ENCODE peak calls at places on chromosomes 5 and 9, in six cellular contexts. One of them, this sample, is unnamed.

GRCh38 chr9:87742813-87743428 is 17.0 kb downstream of the CTSL start:
- DNase-seq in pancreas: no peak
- DNase-seq in mesenchymal stem cell: no peak
- DNase-seq in mesendoderm: no peak
- DNase-seq in Peyer's patch: no peak
- DNase-seq in caudate nucleus: no peak
- DNase-seq in this sample: no peak

GRCh38 chr5:115309751-115310370 is 13.4 kb upstream of the CCDC112 start:
- DNase-seq in mesenchymal stem cell: peak
- DNase-seq in mesendoderm: peak
- DNase-seq in caudate nucleus: no peak
- DNase-seq in Peyer's patch: no peak
- DNase-seq in pancreas: no peak
- DNase-seq in this sample: no peak

GRCh38 chr5:164013077-164013670 is 507.8 kb downstream of the MAT2B start:
- DNase-seq in Peyer's patch: peak
- DNase-seq in mesendoderm: peak
- DNase-seq in pancreas: peak
- DNase-seq in caudate nucleus: no peak
- DNase-seq in mesenchymal stem cell: peak
- DNase-seq in this sample: peak

GRCh38 chr9:121807918-121808278 is 156.5 kb downstream of the DAB2IP start:
- DNase-seq in pancreas: no peak
- DNase-seq in Peyer's patch: no peak
- DNase-seq in mesenchymal stem cell: no peak
- DNase-seq in mesendoderm: no peak
- DNase-seq in caudate nucleus: no peak
- DNase-seq in this sample: no peak

GRCh38 chr9:121688681-121689080 is 37.2 kb downstream of the DAB2IP start:
- DNase-seq in mesendoderm: no peak
- DNase-seq in pancreas: no peak
- DNase-seq in mesenchymal stem cell: no peak
- DNase-seq in caudate nucleus: no peak
- DNase-seq in Peyer's patch: no peak
- DNase-seq in this sample: no peak

GRCh38 chr9:70392189-70392588 is 22.3 kb downstream of the KLF9 start:
- DNase-seq in caudate nucleus: no peak
- DNase-seq in mesenchymal stem cell: no peak
- DNase-seq in Peyer's patch: no peak
- DNase-seq in pancreas: no peak
- DNase-seq in mesendoderm: no peak
- DNase-seq in this sample: no peak

GRCh38 chr9:125255781-125256391 is 5.7 kb upstream of the GAPVD1 start:
- DNase-seq in mesendoderm: no peak
- DNase-seq in pancreas: no peak
- DNase-seq in caudate nucleus: no peak
- DNase-seq in mesenchymal stem cell: peak
- DNase-seq in Peyer's patch: no peak
- DNase-seq in this sample: no peak

GRCh38 chr5:177389368-177390169 is 5.3 kb downstream of the SLC34A1 start:
- DNase-seq in Peyer's patch: peak
- DNase-seq in mesenchymal stem cell: peak
- DNase-seq in mesendoderm: peak
- DNase-seq in caudate nucleus: no peak
- DNase-seq in pancreas: no peak
- DNase-seq in this sample: no peak

GRCh38 chr9:28260331-28260730 is 687.0 kb upstream of the C9orf72 start:
- DNase-seq in pancreas: no peak
- DNase-seq in mesenchymal stem cell: no peak
- DNase-seq in Peyer's patch: no peak
- DNase-seq in mesendoderm: peak
- DNase-seq in caudate nucleus: no peak
- DNase-seq in this sample: no peak

GRCh38 chr9:96040591-96041461 is 165.3 kb downstream of the ERCC6L2 start:
- DNase-seq in mesendoderm: no peak
- DNase-seq in caudate nucleus: no peak
- DNase-seq in Peyer's patch: no peak
- DNase-seq in pancreas: no peak
- DNase-seq in mesenchymal stem cell: peak
- DNase-seq in this sample: no peak

GRCh38 chr5:157217289-157218024 is 36.8 kb downstream of the ITK start:
- DNase-seq in caudate nucleus: peak
- DNase-seq in pancreas: no peak
- DNase-seq in mesendoderm: peak
- DNase-seq in Peyer's patch: no peak
- DNase-seq in mesenchymal stem cell: no peak
- DNase-seq in this sample: no peak

GRCh38 chr5:79416499-79416898 is 97.4 kb downstream of the HOMER1 start:
- DNase-seq in Peyer's patch: no peak
- DNase-seq in pancreas: no peak
- DNase-seq in mesenchymal stem cell: peak
- DNase-seq in mesendoderm: no peak
- DNase-seq in caudate nucleus: no peak
- DNase-seq in this sample: peak

GRCh38 chr5:10588779-10589447 is 25.0 kb downstream of the ANKRD33B start:
- DNase-seq in pancreas: no peak
- DNase-seq in mesendoderm: peak
- DNase-seq in mesenchymal stem cell: no peak
- DNase-seq in caudate nucleus: no peak
- DNase-seq in Peyer's patch: no peak
- DNase-seq in this sample: no peak

GRCh38 chr5:14254686-14255085 is 111.5 kb downstream of the TRIO start:
- DNase-seq in Peyer's patch: no peak
- DNase-seq in pancreas: no peak
- DNase-seq in mesendoderm: no peak
- DNase-seq in caudate nucleus: no peak
- DNase-seq in mesenchymal stem cell: no peak
- DNase-seq in this sample: no peak

GRCh38 chr9:123387686-123388085 is 31.7 kb downstream of the CRB2 start:
- DNase-seq in Peyer's patch: no peak
- DNase-seq in mesendoderm: no peak
- DNase-seq in caudate nucleus: no peak
- DNase-seq in mesenchymal stem cell: no peak
- DNase-seq in pancreas: no peak
- DNase-seq in this sample: no peak

GRCh38 chr9:86807577-86807976 is 139.7 kb downstream of the GAS1 start:
- DNase-seq in pancreas: no peak
- DNase-seq in caudate nucleus: peak
- DNase-seq in mesenchymal stem cell: no peak
- DNase-seq in Peyer's patch: no peak
- DNase-seq in mesendoderm: peak
- DNase-seq in this sample: no peak

GRCh38 chr5:139660916-139661814 is 13.0 kb downstream of the CXXC5 start:
- DNase-seq in pancreas: peak
- DNase-seq in mesendoderm: no peak
- DNase-seq in mesenchymal stem cell: peak
- DNase-seq in caudate nucleus: peak
- DNase-seq in Peyer's patch: peak
- DNase-seq in this sample: peak

GRCh38 chr9:115042781-115043509 is 75.0 kb downstream of the TNC start:
- DNase-seq in mesendoderm: no peak
- DNase-seq in caudate nucleus: no peak
- DNase-seq in pancreas: no peak
- DNase-seq in mesenchymal stem cell: no peak
- DNase-seq in Peyer's patch: no peak
- DNase-seq in this sample: no peak

GRCh38 chr9:32430720-32431119 is 46.3 kb downstream of the ACO1 start:
- DNase-seq in mesendoderm: no peak
- DNase-seq in pancreas: no peak
- DNase-seq in caudate nucleus: no peak
- DNase-seq in mesenchymal stem cell: peak
- DNase-seq in Peyer's patch: no peak
- DNase-seq in this sample: no peak

GRCh38 chr5:932628-933250 is 40.1 kb downstream of the TRIP13 start:
- DNase-seq in caudate nucleus: no peak
- DNase-seq in pancreas: no peak
- DNase-seq in mesenchymal stem cell: peak
- DNase-seq in mesendoderm: no peak
- DNase-seq in Peyer's patch: peak
- DNase-seq in this sample: no peak

GRCh38 chr5:110463116-110463515 is 263.4 kb downstream of the TMEM232 start:
- DNase-seq in mesendoderm: no peak
- DNase-seq in pancreas: no peak
- DNase-seq in mesenchymal stem cell: no peak
- DNase-seq in caudate nucleus: no peak
- DNase-seq in Peyer's patch: no peak
- DNase-seq in this sample: no peak

GRCh38 chr5:389197-389821 is 53.7 kb upstream of the EXOC3 start:
- DNase-seq in pancreas: no peak
- DNase-seq in mesendoderm: no peak
- DNase-seq in mesenchymal stem cell: no peak
- DNase-seq in Peyer's patch: no peak
- DNase-seq in caudate nucleus: no peak
- DNase-seq in this sample: no peak

GRCh38 chr5:151637676-151638075 is 46.5 kb upstream of the FAT2 start:
- DNase-seq in mesenchymal stem cell: no peak
- DNase-seq in Peyer's patch: no peak
- DNase-seq in caudate nucleus: no peak
- DNase-seq in pancreas: no peak
- DNase-seq in mesendoderm: peak
- DNase-seq in this sample: no peak

GRCh38 chr5:76701298-76701697 is 14.6 kb upstream of the F2R start:
- DNase-seq in caudate nucleus: no peak
- DNase-seq in mesenchymal stem cell: peak
- DNase-seq in Peyer's patch: no peak
- DNase-seq in mesendoderm: no peak
- DNase-seq in pancreas: no peak
- DNase-seq in this sample: no peak

GRCh38 chr5:136005371-136005770 is 23.4 kb upstream of the TGFBI start:
- DNase-seq in Peyer's patch: no peak
- DNase-seq in mesenchymal stem cell: peak
- DNase-seq in mesendoderm: no peak
- DNase-seq in caudate nucleus: no peak
- DNase-seq in pancreas: no peak
- DNase-seq in this sample: no peak

DNA sequence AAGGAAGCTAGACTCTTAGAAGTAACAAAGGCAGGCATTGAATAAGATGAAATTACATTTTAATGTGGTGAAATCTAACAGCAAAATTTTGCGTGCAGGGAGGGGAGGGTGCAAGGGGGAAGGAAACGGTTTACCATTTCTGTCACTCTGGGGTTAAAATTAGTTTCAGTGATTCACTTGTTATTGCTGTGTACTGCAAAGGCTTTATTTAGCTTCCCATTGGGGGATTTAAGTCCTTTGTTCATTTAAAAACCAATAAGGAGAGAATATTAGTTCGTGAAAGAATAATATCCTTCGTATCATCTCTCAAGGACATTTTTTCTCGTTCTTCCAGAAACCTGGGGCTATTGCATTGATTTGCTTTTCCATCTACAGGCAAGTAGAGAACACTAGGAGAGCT is 667.8 kb upstream of the RGMB start:
- DNase-seq in caudate nucleus: no peak
- DNase-seq in mesenchymal stem cell: no peak
- DNase-seq in Peyer's patch: no peak
- DNase-seq in mesendoderm: no peak
- DNase-seq in pancreas: no peak
- DNase-seq in this sample: no peak
- H3K27ac ChIP-seq in caudate nucleus: no peak
- H3K27ac ChIP-seq in mesenchymal stem cell: no peak
- H3K27ac ChIP-seq in Peyer's patch: no peak
- H3K27ac ChIP-seq in mesendoderm: no peak
- H3K27ac ChIP-seq in pancreas: no peak
- H3K27ac ChIP-seq in this sample: no peak

DNA sequence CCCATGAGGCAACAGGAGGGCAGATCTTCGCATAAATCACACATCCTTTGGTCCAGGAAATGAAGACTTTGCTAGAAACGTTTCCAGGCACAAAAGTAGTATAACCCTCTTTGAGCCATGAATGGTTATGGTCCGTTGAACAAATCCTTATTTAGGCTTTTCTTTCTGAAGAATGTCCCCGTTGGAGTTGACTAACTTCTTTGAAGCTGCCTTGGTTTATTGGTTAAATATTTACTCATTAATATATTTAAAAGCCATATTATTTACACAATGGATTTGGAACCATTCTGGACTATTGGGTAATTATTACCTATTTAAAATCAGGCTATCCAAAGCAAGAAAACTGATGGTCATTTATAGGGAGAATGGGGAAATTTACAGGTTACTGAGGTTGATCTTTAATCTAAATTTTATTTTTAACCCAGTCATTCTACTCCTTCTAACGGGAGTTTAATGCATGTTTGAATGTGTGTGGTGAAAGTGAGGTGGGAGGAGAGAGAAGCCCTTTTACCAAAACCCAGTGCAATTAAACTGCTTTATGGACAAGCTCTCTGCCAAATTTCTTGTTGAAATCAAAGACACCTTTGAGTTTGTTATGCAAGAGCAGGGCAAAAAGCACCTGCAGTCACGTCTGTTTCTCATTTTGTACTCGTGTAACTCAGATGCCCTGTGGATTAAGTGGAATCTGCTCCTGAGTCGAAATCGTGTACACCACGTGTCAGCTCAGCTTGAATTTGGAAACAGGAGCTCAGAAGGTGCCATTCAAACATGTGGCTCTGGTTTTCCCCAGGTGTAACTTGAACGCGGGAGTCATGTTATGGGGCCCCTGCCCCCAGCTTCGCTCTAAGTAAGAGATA is 347.4 kb upstream of the SLC30A5 start:
- DNase-seq in mesenchymal stem cell: no peak
- DNase-seq in Peyer's patch: no peak
- DNase-seq in caudate nucleus: no peak
- DNase-seq in mesendoderm: no peak
- DNase-seq in pancreas: no peak
- DNase-seq in this sample: no peak
- H3K27ac ChIP-seq in mesenchymal stem cell: peak
- H3K27ac ChIP-seq in Peyer's patch: no peak
- H3K27ac ChIP-seq in caudate nucleus: peak
- H3K27ac ChIP-seq in mesendoderm: no peak
- H3K27ac ChIP-seq in pancreas: no peak
- H3K27ac ChIP-seq in this sample: no peak

GRCh38 chr5:149936044-149936699 is 8.4 kb downstream of the PDE6A start:
- DNase-seq in caudate nucleus: no peak
- DNase-seq in pancreas: no peak
- DNase-seq in mesendoderm: no peak
- DNase-seq in Peyer's patch: no peak
- DNase-seq in mesenchymal stem cell: no peak
- DNase-seq in this sample: no peak
- H3K27ac ChIP-seq in caudate nucleus: no peak
- H3K27ac ChIP-seq in pancreas: no peak
- H3K27ac ChIP-seq in mesendoderm: no peak
- H3K27ac ChIP-seq in Peyer's patch: no peak
- H3K27ac ChIP-seq in mesenchymal stem cell: no peak
- H3K27ac ChIP-seq in this sample: no peak

GRCh38 chr9:129403743-129404620 is 216.9 kb downstream of the C9orf50 start:
- DNase-seq in pancreas: no peak
- DNase-seq in mesendoderm: no peak
- DNase-seq in caudate nucleus: no peak
- DNase-seq in Peyer's patch: no peak
- DNase-seq in mesenchymal stem cell: no peak
- DNase-seq in this sample: no peak

GRCh38 chr9:129402931-129403742 is 217.8 kb downstream of the C9orf50 start:
- DNase-seq in mesenchymal stem cell: no peak
- DNase-seq in mesendoderm: no peak
- DNase-seq in pancreas: no peak
- DNase-seq in Peyer's patch: no peak
- DNase-seq in caudate nucleus: no peak
- DNase-seq in this sample: no peak

GRCh38 chr9:129405089-129405830 is 215.6 kb downstream of the C9orf50 start:
- DNase-seq in mesendoderm: peak
- DNase-seq in Peyer's patch: no peak
- DNase-seq in mesenchymal stem cell: no peak
- DNase-seq in caudate nucleus: no peak
- DNase-seq in pancreas: no peak
- DNase-seq in this sample: no peak

GRCh38 chr9:129405831-129406220 is 215.1 kb downstream of the C9orf50 start:
- DNase-seq in caudate nucleus: no peak
- DNase-seq in pancreas: no peak
- DNase-seq in mesenchymal stem cell: no peak
- DNase-seq in Peyer's patch: no peak
- DNase-seq in mesendoderm: no peak
- DNase-seq in this sample: no peak

GRCh38 chr9:129404621-129405020 is 216.3 kb downstream of the C9orf50 start:
- DNase-seq in pancreas: no peak
- DNase-seq in mesendoderm: no peak
- DNase-seq in mesenchymal stem cell: no peak
- DNase-seq in Peyer's patch: no peak
- DNase-seq in caudate nucleus: no peak
- DNase-seq in this sample: no peak
- H3K27ac ChIP-seq in pancreas: no peak
- H3K27ac ChIP-seq in mesendoderm: no peak
- H3K27ac ChIP-seq in mesenchymal stem cell: no peak
- H3K27ac ChIP-seq in Peyer's patch: no peak
- H3K27ac ChIP-seq in caudate nucleus: no peak
- H3K27ac ChIP-seq in this sample: no peak